ENCODE peak calls at places on chromosomes 12 and 14, in eight cellular contexts. I, S, N, O, L, M, J and F are unnamed samples.
A peak's percentile ranks its signal among the peaks of the same experiment; 100 is the strongest.

GRCh38 chr12:70983692-70984091 is 63.2 kb upstream of the PTPRR start:
- DNase-seq in I (no peak), S (no peak), N (no peak), O (no peak), L (peak; percentile 65), M (no peak), J (no peak), F (no peak)

GRCh38 chr12:26971963-26972362 is 33.7 kb downstream of the FGFR1OP2 start:
- DNase-seq in I (no peak), S (no peak), N (peak; percentile 40), O (no peak), L (no peak), M (no peak), J (no peak), F (no peak)

GRCh38 chr12:79557690-79558315 is 133.0 kb downstream of the PAWR start:
- DNase-seq in I (no peak), S (no peak), N (no peak), O (no peak), L (peak; percentile 30), M (no peak), J (no peak), F (no peak)

GRCh38 chr14:86430807-86431206 is 900.9 kb downstream of the FLRT2 start:
- DNase-seq in I (no peak), S (no peak), N (no peak), O (no peak), L (no peak), M (no peak), J (no peak), F (no peak)

GRCh38 chr14:34568803-34569202 is 29.3 kb upstream of the EAPP start:
- DNase-seq in I (no peak), S (no peak), N (no peak), O (no peak), L (no peak), M (peak; percentile 21), J (no peak), F (no peak)

GRCh38 chr14:69316449-69317391 is 56.8 kb downstream of the GALNT16 start:
- DNase-seq in I (peak; percentile 80), S (peak; percentile 41), N (no peak), O (peak; percentile 60), L (peak; percentile 99), M (no peak), J (peak; percentile 94), F (peak; percentile 63)

GRCh38 chr14:83463500-83464098 is 1929.9 kb upstream of the SEL1L start:
- DNase-seq in I (peak; percentile 13), S (no peak), N (no peak), O (no peak), L (peak; percentile 3), M (no peak), J (peak; percentile 13), F (peak; percentile 80)

GRCh38 chr12:57611116-57611809 is at the start of gene ARHGEF25:
- DNase-seq in I (peak; percentile 88), S (no peak), N (peak; percentile 51), O (peak; percentile 77), L (peak; percentile 58), M (peak; percentile 62), J (no peak), F (peak; percentile 69)

GRCh38 chr12:9668141-9669018 is 1.1 kb upstream of the CLEC2D start:
- DNase-seq in I (no peak), S (no peak), N (no peak), O (no peak), L (peak; percentile 70), M (no peak), J (no peak), F (no peak)

GRCh38 chr14:54600685-54601084 is 33.8 kb downstream of the SAMD4A start:
- DNase-seq in I (no peak), S (no peak), N (no peak), O (no peak), L (peak; percentile 81), M (no peak), J (peak; percentile 68), F (no peak)

GRCh38 chr14:73339846-73340565 is 102.7 kb downstream of the PAPLN start:
- DNase-seq in I (no peak), S (no peak), N (no peak), O (no peak), L (no peak), M (no peak), J (no peak), F (no peak)

GRCh38 chr12:14723763-14724162 is 27.4 kb upstream of the GUCY2C start:
- DNase-seq in I (peak; percentile 50), S (no peak), N (peak; percentile 56), O (no peak), L (peak; percentile 32), M (no peak), J (peak; percentile 11), F (peak; percentile 66)

GRCh38 chr12:44846826-44847225 is 29.3 kb downstream of the NELL2 start:
- DNase-seq in I (no peak), S (no peak), N (no peak), O (no peak), L (no peak), M (no peak), J (no peak), F (no peak)

GRCh38 chr14:50343424-50343823 is 31.3 kb downstream of the DMAC2L start:
- DNase-seq in I (no peak), S (no peak), N (no peak), O (no peak), L (peak; percentile 39), M (peak; percentile 44), J (no peak), F (no peak)
- H3K27ac ChIP-seq in I (no peak overlapping the region), S (peak overlapping the region; percentile 76), N (no peak overlapping the region), O (no peak overlapping the region), L (no peak overlapping the region), M (peak overlapping the region; percentile 80), J (peak overlapping the region; percentile 12), F (peak overlapping the region; percentile 79)

GRCh38 chr14:22769369-22769768 is 2.9 kb downstream of the OXA1L start:
- DNase-seq in I (no peak), S (no peak), N (no peak), O (no peak), L (no peak), M (no peak), J (no peak), F (no peak)

GRCh38 chr14:22768947-22769346 is 2.5 kb downstream of the OXA1L start:
- DNase-seq in I (no peak), S (no peak), N (no peak), O (no peak), L (no peak), M (no peak), J (no peak), F (no peak)

GRCh38 chr14:22764382-22764781 is 2.1 kb upstream of the OXA1L start:
- DNase-seq in I (no peak), S (no peak), N (no peak), O (no peak), L (no peak), M (no peak), J (no peak), F (no peak)

GRCh38 chr14:22767323-22767589 is 768 bp downstream of the OXA1L start:
- DNase-seq in I (no peak), S (no peak), N (no peak), O (no peak), L (no peak), M (no peak), J (no peak), F (no peak)

DNA sequence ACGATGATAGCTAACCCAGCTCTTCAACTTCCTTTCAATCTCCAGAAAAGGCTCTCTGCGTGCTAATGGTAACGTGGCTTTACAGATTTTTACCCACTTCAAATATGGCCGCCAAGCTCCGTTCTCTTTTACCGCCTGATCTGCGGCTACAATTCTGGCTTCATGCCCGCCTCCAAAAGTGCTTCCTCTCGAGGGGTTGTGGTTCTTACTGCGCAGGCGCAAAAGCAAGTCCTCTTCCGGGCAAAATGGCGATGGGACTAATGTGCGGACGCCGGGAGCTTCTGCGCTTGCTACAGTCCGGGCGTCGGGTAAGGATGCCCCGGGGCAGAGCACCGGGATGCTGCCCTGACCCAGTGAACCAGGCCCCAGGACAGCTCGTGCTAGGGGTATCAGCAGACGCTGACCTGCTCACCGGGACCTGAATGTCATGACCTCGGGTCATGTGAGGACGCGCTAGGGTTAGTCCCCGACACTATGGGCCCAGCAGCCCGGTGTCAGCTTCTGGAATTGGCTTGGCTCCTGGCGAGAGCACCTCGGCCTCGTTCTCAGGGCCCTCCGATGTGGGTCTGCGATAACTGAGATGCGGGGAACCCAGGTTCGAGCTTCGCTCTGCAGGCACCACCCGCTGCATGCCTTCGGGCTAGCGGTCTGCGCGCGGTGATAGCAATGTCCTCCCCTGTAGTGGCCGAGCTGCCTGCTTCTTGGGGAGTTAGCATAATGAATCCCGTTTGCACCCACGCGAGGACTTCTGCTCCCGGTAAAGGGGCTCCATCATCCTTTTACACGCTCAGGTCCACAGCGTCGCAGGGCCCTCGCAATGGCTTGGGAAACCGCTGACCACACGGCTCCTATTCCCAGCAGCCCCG is at the start of gene OXA1L:
- DNase-seq in I (peak; percentile 99), S (peak; percentile 97), N (peak; percentile 97), O (peak; percentile 98), L (peak; percentile 95), M (peak; percentile 96), J (peak; percentile 95), F (peak; percentile 98)
- TF ChIP-seq CTCF in I (no peak), S (no peak), N (no peak), O (no peak), L (no peak), M (no peak), J (no peak), F (no peak)

GRCh38 chr14:102932484-102933248 is 10.2 kb downstream of the AMN start:
- DNase-seq in I (no peak), S (peak; percentile 52), N (no peak), O (no peak), L (no peak), M (no peak), J (no peak), F (no peak)

GRCh38 chr14:102931580-102932285 is 9.3 kb downstream of the AMN start:
- DNase-seq in I (no peak), S (peak; percentile 70), N (no peak), O (no peak), L (no peak), M (no peak), J (no peak), F (no peak)

GRCh38 chr14:102929349-102930137 is 7.1 kb downstream of the AMN start:
- DNase-seq in I (no peak), S (no peak), N (no peak), O (no peak), L (no peak), M (no peak), J (no peak), F (no peak)

GRCh38 chr14:102930138-102930752 is 7.8 kb downstream of the AMN start:
- DNase-seq in I (no peak), S (no peak), N (no peak), O (no peak), L (no peak), M (no peak), J (no peak), F (no peak)

GRCh38 chr14:102930753-102931579 is 8.5 kb downstream of the AMN start:
- DNase-seq in I (no peak), S (peak; percentile 71), N (no peak), O (no peak), L (peak; percentile 58), M (no peak), J (no peak), F (no peak)
- H3K27me3 ChIP-seq in I (peaks cover 35% of the 10 kb centered on the region), S (peaks cover 28% of the 10 kb centered on the region), N (peaks cover 3% of the 10 kb centered on the region), O (peaks cover 22% of the 10 kb centered on the region), L (peaks cover 29% of the 10 kb centered on the region), M (peaks cover 10% of the 10 kb centered on the region), J (peaks cover 29% of the 10 kb centered on the region), F (no peaks in the 10 kb centered on the region)

GRCh38 chr14:76715102-76715926 is 46.0 kb upstream of the VASH1 start:
- DNase-seq in I (peak; percentile 28), S (no peak), N (no peak), O (no peak), L (no peak), M (no peak), J (no peak), F (peak; percentile 2)
- H3K27ac ChIP-seq in I (peak overlapping the region; percentile 76), S (peak overlapping the region; percentile 81), N (no peak overlapping the region), O (no peak overlapping the region), L (no peak overlapping the region), M (no peak overlapping the region), J (no peak overlapping the region), F (no peak overlapping the region)

GRCh38 chr12:116881325-116881866 is at the start of gene HRK:
- DNase-seq in I (peak; percentile 10), S (peak; percentile 62), N (no peak), O (no peak), L (no peak), M (no peak), J (no peak), F (peak; percentile 48)
- TF ChIP-seq CTCF in I (no peak), S (no peak), N (no peak), O (no peak), L (no peak), M (no peak), J (no peak), F (no peak)